ENCODE peak calls at places on chromosomes 5 and 9, in ten cellular contexts. Q is AG04450; X is amygdala; J is HT1080; G is astrocyte of the spinal cord; B is stimulated activated CD4-positive, alpha-beta T cell treated with anti-CD3 and anti-CD28 coated beads, Interleukin-12 subunit alpha, Interleukin-12 subunit beta, amount 100 ng/mL, for 48 hours; A is naive thymus-derived CD8-positive, alpha-beta T cell; Y is activated CD8-positive, alpha-beta memory T cell treated with anti-CD3 and anti-CD28 coated beads, Interleukin-2, amount 50 U/mL, for 48 hours; E is lower lobe of right lung; W is GM19239. L is an unnamed sample.

GRCh38 chr9:76732341-76732958 is 31.8 kb upstream of the PCA3 start:
- DNase-seq in Q (no peak), X (no peak), J (no peak), G (no peak), B (no peak), A (no peak), Y (no peak), E (no peak), W (no peak), L (no peak)

GRCh38 chr9:122518841-122519240 is at the start of gene OR1J4:
- DNase-seq in Q (no peak), X (no peak), J (no peak), G (no peak), B (no peak), A (no peak), Y (no peak), E (no peak), W (no peak), L (no peak)

GRCh38 chr9:115250646-115251045 is 132.7 kb upstream of the TNC start:
- DNase-seq in Q (peak; percentile 96), X (no peak), J (peak; percentile 96), G (peak; percentile 87), B (no peak), A (peak; percentile 30), Y (no peak), E (no peak), W (no peak), L (peak; percentile 67)

GRCh38 chr5:95069948-95070347 is 214.9 kb downstream of the MCTP1 start:
- DNase-seq in Q (no peak), X (no peak), J (peak; percentile 12), G (no peak), B (no peak), A (no peak), Y (no peak), E (peak; percentile 47), W (no peak), L (no peak)

GRCh38 chr9:137828527-137829259 is 48.9 kb upstream of the CACNA1B start:
- DNase-seq in Q (no peak), X (no peak), J (peak; percentile 24), G (peak; percentile 5), B (no peak), A (no peak), Y (no peak), E (no peak), W (no peak), L (peak; percentile 69)

GRCh38 chr5:168328804-168329203 is 37.4 kb downstream of the WWC1 start:
- DNase-seq in Q (no peak), X (no peak), J (no peak), G (peak; percentile 42), B (no peak), A (no peak), Y (no peak), E (no peak), W (no peak), L (peak; percentile 48)

GRCh38 chr9:76456202-76456926 is 2.6 kb upstream of the GCNT1 start:
- DNase-seq in Q (peak; percentile 55), X (no peak), J (no peak), G (peak; percentile 51), B (no peak), A (no peak), Y (no peak), E (no peak), W (no peak), L (peak; percentile 47)

GRCh38 chr9:32571969-32572899 is 725 bp downstream of the NDUFB6 start:
- DNase-seq in Q (no peak), X (no peak), J (peak; percentile 74), G (peak; percentile 78), B (peak; percentile 50), A (peak; percentile 90), Y (peak; percentile 70), E (peak; percentile 64), W (peak; percentile 59), L (peak; percentile 86)